ENCODE peak calls at places on chromosome 5, in five cellular contexts. X, C, O, M and A are unnamed samples. For H3K4me1, the result is how much of the 10 kb centered on the place peaks cover.

GRCh38 chr5:126852104-126852531 is 75.2 kb downstream of the LMNB1 start:
- DNase-seq in X (no peak), C (no peak), O (no peak), M (peak), A (no peak)

GRCh38 chr5:89282038-89282831 is 399.3 kb upstream of the MEF2C start:
- DNase-seq in X (no peak), C (no peak), O (no peak), M (peak), A (no peak)

GRCh38 chr5:62139741-62140140 is 166.3 kb upstream of the KIF2A start:
- DNase-seq in X (no peak), C (no peak), O (no peak), M (no peak), A (no peak)

GRCh38 chr5:69504036-69504435 is 11.4 kb downstream of the OCLN start:
- DNase-seq in X (no peak), C (no peak), O (no peak), M (no peak), A (no peak)

GRCh38 chr5:74342948-74343682 is 297.4 kb downstream of the ENC1 start:
- DNase-seq in X (no peak), C (no peak), O (peak), M (no peak), A (no peak)

GRCh38 chr5:52964138-52964537 is 25.0 kb upstream of the ITGA2 start:
- DNase-seq in X (no peak), C (peak), O (no peak), M (no peak), A (no peak)

GRCh38 chr5:77843570-77844407 is 67.7 kb upstream of the TBCA start:
- DNase-seq in X (no peak), C (no peak), O (no peak), M (no peak), A (no peak)

GRCh38 chr5:62286834-62287611 is 19.0 kb upstream of the KIF2A start:
- DNase-seq in X (no peak), C (no peak), O (no peak), M (no peak), A (no peak)

GRCh38 chr5:181212080-181212479 is 7.1 kb upstream of the TRIM7 start:
- DNase-seq in X (no peak), C (no peak), O (no peak), M (no peak), A (no peak)

GRCh38 chr5:145449794-145450193 is 385.3 kb downstream of the PRELID2 start:
- DNase-seq in X (no peak), C (no peak), O (no peak), M (no peak), A (no peak)

GRCh38 chr5:144951001-144951400 is 780.3 kb downstream of the KCTD16 start:
- DNase-seq in X (no peak), C (no peak), O (no peak), M (no peak), A (no peak)

GRCh38 chr5:68894673-68895072 is 199.1 kb upstream of the SLC30A5 start:
- DNase-seq in X (no peak), C (no peak), O (no peak), M (no peak), A (no peak)

GRCh38 chr5:100890514-100891008 is 12.5 kb downstream of the ST8SIA4 start:
- DNase-seq in X (no peak), C (no peak), O (no peak), M (peak), A (no peak)

GRCh38 chr5:111197523-111197922 is 26.7 kb upstream of the CAMK4 start:
- DNase-seq in X (no peak), C (peak), O (peak), M (no peak), A (peak)

GRCh38 chr5:62342476-62342837 is 36.5 kb downstream of the KIF2A start:
- DNase-seq in X (no peak), C (no peak), O (no peak), M (no peak), A (no peak)

GRCh38 chr5:112333236-112333850 is 85.7 kb downstream of the EPB41L4A start:
- DNase-seq in X (no peak), C (no peak), O (no peak), M (no peak), A (no peak)

GRCh38 chr5:159133041-159133741 is 33.5 kb upstream of the EBF1 start:
- DNase-seq in X (peak), C (peak), O (peak), M (peak), A (peak)

GRCh38 chr5:14206028-14206725 is 63.0 kb downstream of the TRIO start:
- DNase-seq in X (no peak), C (no peak), O (no peak), M (no peak), A (no peak)

GRCh38 chr5:129445379-129445778 is 14.7 kb upstream of the ADAMTS19 start:
- DNase-seq in X (no peak), C (no peak), O (no peak), M (no peak), A (no peak)

GRCh38 chr5:166909040-166909439 is 1382.4 kb upstream of the WWC1 start:
- DNase-seq in X (no peak), C (no peak), O (no peak), M (no peak), A (no peak)

GRCh38 chr5:167820266-167820988 is 471.0 kb upstream of the WWC1 start:
- DNase-seq in X (no peak), C (no peak), O (no peak), M (no peak), A (no peak)

GRCh38 chr5:28954074-28954473 is 1915.7 kb upstream of the CDH9 start:
- DNase-seq in X (no peak), C (no peak), O (no peak), M (no peak), A (no peak)

GRCh38 chr5:16666861-16667481 is 50.2 kb upstream of the RETREG1 start:
- DNase-seq in X (no peak), C (peak), O (no peak), M (no peak), A (peak)

GRCh38 chr5:176864755-176865154 is 34.4 kb downstream of the HK3 start:
- DNase-seq in X (no peak), C (no peak), O (no peak), M (no peak), A (no peak)

GRCh38 chr5:87151547-87151946 is 116.1 kb upstream of the RASA1 start:
- DNase-seq in X (no peak), C (no peak), O (peak), M (no peak), A (no peak)

GRCh38 chr5:45793638-45794532 is 97.7 kb upstream of the HCN1 start:
- DNase-seq in X (peak), C (no peak), O (no peak), M (peak), A (no peak)

GRCh38 chr5:77292026-77292757 is 81.7 kb downstream of the PDE8B start:
- DNase-seq in X (no peak), C (no peak), O (no peak), M (no peak), A (no peak)

GRCh38 chr5:125058185-125058826 is 311.9 kb upstream of the ZNF608 start:
- DNase-seq in X (no peak), C (no peak), O (no peak), M (no peak), A (peak)

GRCh38 chr5:56314536-56314935 is 81.4 kb upstream of the ANKRD55 start:
- DNase-seq in X (no peak), C (peak), O (peak), M (no peak), A (no peak)

GRCh38 chr5:64939772-64940510 is 171.2 kb downstream of the CWC27 start:
- DNase-seq in X (no peak), C (peak), O (peak), M (no peak), A (no peak)
- TF ChIP-seq ZBTB33 in X (no peak), C (no peak), O (no peak), M (no peak), A (no peak)

GRCh38 chr5:151238303-151238741 is 14.4 kb upstream of the CCDC69 start:
- DNase-seq in X (no peak), C (no peak), O (peak), M (no peak), A (no peak)

GRCh38 chr5:151240891-151241290 is 12.1 kb upstream of the GM2A start:
- DNase-seq in X (no peak), C (no peak), O (no peak), M (no peak), A (no peak)

GRCh38 chr5:151236888-151237287 is 13.0 kb upstream of the CCDC69 start:
- DNase-seq in X (no peak), C (no peak), O (no peak), M (no peak), A (no peak)

GRCh38 chr5:151237685-151238084 is 13.8 kb upstream of the CCDC69 start:
- DNase-seq in X (no peak), C (no peak), O (no peak), M (no peak), A (no peak)

DNA sequence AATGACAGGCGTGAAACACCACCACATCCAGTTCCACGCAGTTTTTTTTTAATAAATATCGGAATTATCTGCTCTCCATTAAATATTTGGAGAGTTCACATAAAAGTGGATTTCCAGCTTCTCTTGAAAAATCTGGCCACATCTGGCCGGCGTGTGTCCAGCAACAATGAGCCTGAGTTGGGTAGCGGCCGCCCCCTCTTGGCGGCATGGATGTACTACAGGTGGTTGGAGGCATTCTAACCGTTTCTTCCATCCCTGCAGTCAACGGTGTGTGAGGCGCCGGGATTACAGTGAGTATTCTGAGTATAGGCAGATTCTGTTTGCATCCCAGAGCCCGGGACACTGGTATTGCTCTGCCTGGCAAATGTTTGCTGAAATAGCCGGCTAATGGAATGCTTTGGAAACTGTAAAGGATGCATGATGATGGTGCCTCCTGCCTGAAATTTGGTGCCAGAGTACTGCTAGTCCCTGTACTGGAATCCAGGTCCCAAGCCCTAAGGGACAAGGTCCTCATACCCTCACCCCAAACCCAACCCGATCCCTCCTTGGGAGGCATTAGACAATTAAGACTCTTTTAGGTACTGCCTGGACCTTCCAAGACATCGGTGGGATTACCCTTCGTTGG is 13.6 kb upstream of the GM2A start:
- DNase-seq in X (peak), C (peak), O (peak), M (no peak), A (peak)
- H3K4me1 ChIP-seq in X (under half), C (under half), O (under half), M (half or more), A (under half)

GRCh38 chr5:36371366-36371765 is 69.7 kb upstream of the RANBP3L start:
- DNase-seq in X (no peak), C (no peak), O (no peak), M (no peak), A (no peak)

GRCh38 chr5:36373527-36374086 is 71.9 kb upstream of the RANBP3L start:
- DNase-seq in X (no peak), C (peak), O (peak), M (no peak), A (no peak)

GRCh38 chr5:36378551-36378950 is 76.8 kb upstream of the RANBP3L start:
- DNase-seq in X (no peak), C (no peak), O (no peak), M (no peak), A (no peak)

GRCh38 chr5:36377192-36377591 is 75.5 kb upstream of the RANBP3L start:
- DNase-seq in X (no peak), C (no peak), O (no peak), M (no peak), A (no peak)

GRCh38 chr5:36374275-36374862 is 72.7 kb upstream of the RANBP3L start:
- DNase-seq in X (no peak), C (no peak), O (no peak), M (no peak), A (no peak)
- H3K9ac ChIP-seq in X (no peak), C (no peak), O (no peak), M (no peak), A (no peak)

GRCh38 chr5:172999351-172999973 is 15.9 kb downstream of the ATP6V0E1 start:
- DNase-seq in X (no peak), C (no peak), O (no peak), M (no peak), A (no peak)
- TF ChIP-seq ZBTB33 in X (no peak), C (no peak), O (no peak), M (no peak), A (no peak)

DNA sequence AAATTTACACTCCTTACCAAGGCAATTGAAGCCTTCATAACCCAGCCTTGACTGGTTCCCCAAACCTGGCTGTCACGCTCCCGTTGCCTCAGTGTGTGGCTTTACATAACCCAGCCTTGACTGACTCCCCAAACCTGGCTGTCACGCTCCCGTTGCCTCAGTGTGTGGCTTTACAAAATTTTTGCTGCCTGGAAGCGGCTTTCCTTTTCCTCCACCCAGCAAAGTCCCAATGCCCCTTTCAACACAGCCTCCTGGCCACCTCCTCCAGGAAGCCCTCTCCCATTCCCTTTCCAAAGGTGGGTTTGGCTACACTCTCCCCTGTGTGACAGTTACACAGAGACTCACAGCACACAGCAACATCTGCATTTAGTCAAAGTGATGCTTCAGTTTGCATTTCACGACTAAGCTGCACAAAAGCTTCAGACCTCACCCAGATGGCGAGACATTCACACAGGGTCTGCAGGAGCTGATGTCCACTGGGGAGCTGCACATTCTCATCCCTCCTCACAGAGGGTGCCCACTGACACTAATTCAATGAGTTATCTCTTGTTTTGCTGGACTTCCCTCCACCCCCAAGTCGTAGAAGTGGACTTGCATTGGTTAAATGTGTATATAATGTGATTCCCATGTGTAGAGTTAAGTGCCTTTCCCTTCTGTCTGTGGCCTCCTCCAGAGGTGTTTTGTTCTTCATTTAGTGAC is 156.6 kb upstream of the PHYKPL start:
- DNase-seq in X (no peak), C (no peak), O (no peak), M (no peak), A (peak)
- H3K4me1 ChIP-seq in X (under half), C (under half), O (under half), M (under half), A (half or more)

GRCh38 chr5:54756301-54756700 is 229.1 kb downstream of the ESM1 start:
- DNase-seq in X (no peak), C (no peak), O (no peak), M (no peak), A (no peak)

GRCh38 chr5:54753034-54753433 is 232.4 kb downstream of the ESM1 start:
- DNase-seq in X (no peak), C (no peak), O (no peak), M (peak), A (no peak)

GRCh38 chr5:54753753-54754152 is 231.6 kb downstream of the ESM1 start:
- DNase-seq in X (no peak), C (no peak), O (no peak), M (no peak), A (no peak)

GRCh38 chr5:54754878-54755277 is 230.5 kb downstream of the ESM1 start:
- DNase-seq in X (no peak), C (no peak), O (no peak), M (no peak), A (no peak)

DNA sequence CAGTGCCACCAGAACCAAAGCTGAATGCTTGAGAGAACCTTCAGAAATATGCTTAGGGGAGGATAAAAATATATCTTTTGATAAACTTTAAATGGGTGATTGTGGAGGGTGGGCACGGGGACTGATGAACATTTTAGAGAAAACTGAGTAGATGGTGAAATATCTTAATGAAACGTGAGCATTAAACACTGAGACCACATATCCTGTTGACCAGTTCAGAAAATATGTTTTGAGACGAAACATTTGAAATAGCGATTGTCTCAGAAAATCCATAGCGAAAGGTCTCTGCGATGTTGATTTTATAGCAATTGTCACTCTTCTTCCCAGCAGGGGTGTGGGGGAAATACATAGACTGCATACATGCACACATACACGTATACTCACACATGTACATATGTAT is 231.0 kb downstream of the ESM1 start:
- DNase-seq in X (no peak), C (no peak), O (no peak), M (no peak), A (no peak)
- H3K9ac ChIP-seq in X (no peak), C (no peak), O (no peak), M (no peak), A (no peak)